ENCODE peak calls at places on chromosomes 11 and 22, in nine cellular contexts. S is cardiac muscle cell; U is HepG2; M is cardiac fibroblast; L is endothelial cell; Z is stimulated activated CD4-positive, alpha-beta T cell treated with anti-CD3 and anti-CD28 coated beads, Interleukin-15, amount 100 ng/mL, for 48 hours; D is H54; T is RPMI8226; N is lower leg skin. O is an unnamed sample.

GRCh38 chr11:18384157-18384641 is 10.2 kb upstream of the LDHA start:
- DNase-seq in S (peak; percentile 49), U (peak; percentile 80), M (peak; percentile 94), L (no peak), Z (no peak), D (peak; percentile 45), T (peak; percentile 65), N (peak; percentile 77), O (peak; percentile 82)

GRCh38 chr22:17777005-17777716 is 2.9 kb upstream of the BID start:
- DNase-seq in S (no peak), U (peak; percentile 53), M (no peak), L (no peak), Z (peak; percentile 58), D (no peak), T (peak; percentile 55), N (no peak), O (no peak)

GRCh38 chr11:96394773-96395172 is 5.0 kb downstream of the JRKL start:
- DNase-seq in S (no peak), U (no peak), M (no peak), L (no peak), Z (no peak), D (no peak), T (no peak), N (no peak), O (no peak)

GRCh38 chr11:14619580-14619979 is 24.0 kb upstream of the PDE3B start:
- DNase-seq in S (no peak), U (peak; percentile 19), M (no peak), L (no peak), Z (no peak), D (no peak), T (no peak), N (no peak), O (no peak)

GRCh38 chr22:46066691-46067090 is 83.6 kb upstream of the PPARA start:
- DNase-seq in S (no peak), U (no peak), M (peak; percentile 73), L (no peak), Z (no peak), D (no peak), T (no peak), N (no peak), O (no peak)

GRCh38 chr22:30860176-30861105 is 108.1 kb downstream of the MORC2 start:
- DNase-seq in S (no peak), U (no peak), M (no peak), L (no peak), Z (no peak), D (no peak), T (no peak), N (no peak), O (no peak)

GRCh38 chr11:95506777-95507176 is 275.8 kb upstream of the SESN3 start:
- DNase-seq in S (no peak), U (no peak), M (no peak), L (no peak), Z (no peak), D (no peak), T (no peak), N (no peak), O (no peak)

GRCh38 chr11:86245369-86246292 is 1.1 kb downstream of the EED start:
- DNase-seq in S (peak; percentile 14), U (peak; percentile 23), M (peak; percentile 39), L (peak; percentile 18), Z (no peak), D (peak; percentile 12), T (peak; percentile 26), N (peak; percentile 17), O (peak; percentile 57)

GRCh38 chr11:117884994-117885393 is 8.5 kb upstream of the FXYD6 start:
- DNase-seq in S (no peak), U (no peak), M (peak; percentile 7), L (no peak), Z (peak; percentile 22), D (no peak), T (no peak), N (no peak), O (peak; percentile 21)